ENCODE peak calls at places on chromosomes 13 and 19, in four cellular contexts. One of them, this sample, is unnamed.
A peak's percentile ranks its signal among the peaks of the same experiment; 100 is the strongest.

GRCh38 chr13:27961227-27962085 is 7.7 kb downstream of the CDX2 start:
- DNase-seq in GF-D8: no peak
- DNase-seq in lung microvascular endothelial cell: no peak
- DNase-seq in activated CD4-positive, alpha-beta T cell treated with anti-CD3 and anti-CD28 coated beads for 48 hours: no peak
- DNase-seq in this sample: no peak

GRCh38 chr13:105719861-105720260 is 815.6 kb downstream of the EFNB2 start:
- DNase-seq in activated CD4-positive, alpha-beta T cell treated with anti-CD3 and anti-CD28 coated beads for 48 hours: no peak
- DNase-seq in GF-D8: no peak
- DNase-seq in lung microvascular endothelial cell: no peak
- DNase-seq in this sample: no peak

GRCh38 chr19:31392514-31392913 is 43.3 kb upstream of the TSHZ3 start:
- DNase-seq in activated CD4-positive, alpha-beta T cell treated with anti-CD3 and anti-CD28 coated beads for 48 hours: no peak
- DNase-seq in lung microvascular endothelial cell: no peak
- DNase-seq in GF-D8: no peak
- DNase-seq in this sample: no peak

GRCh38 chr19:41588497-41589209 is 12.7 kb downstream of the CEACAM21 start:
- DNase-seq in activated CD4-positive, alpha-beta T cell treated with anti-CD3 and anti-CD28 coated beads for 48 hours: peak; percentile 50
- DNase-seq in lung microvascular endothelial cell: peak; percentile 53
- DNase-seq in GF-D8: no peak
- DNase-seq in this sample: no peak

GRCh38 chr13:112057736-112058518 is 9.0 kb upstream of the SOX1 start:
- DNase-seq in GF-D8: no peak
- DNase-seq in activated CD4-positive, alpha-beta T cell treated with anti-CD3 and anti-CD28 coated beads for 48 hours: no peak
- DNase-seq in lung microvascular endothelial cell: peak; percentile 76
- DNase-seq in this sample: no peak

GRCh38 chr13:31168736-31169135 is 7.0 kb upstream of the HSPH1 start:
- DNase-seq in GF-D8: no peak
- DNase-seq in lung microvascular endothelial cell: no peak
- DNase-seq in activated CD4-positive, alpha-beta T cell treated with anti-CD3 and anti-CD28 coated beads for 48 hours: no peak
- DNase-seq in this sample: no peak

GRCh38 chr13:77810430-77810829 is 108.2 kb downstream of the EDNRB start:
- DNase-seq in lung microvascular endothelial cell: peak; percentile 64
- DNase-seq in activated CD4-positive, alpha-beta T cell treated with anti-CD3 and anti-CD28 coated beads for 48 hours: no peak
- DNase-seq in GF-D8: peak; percentile 43
- DNase-seq in this sample: peak; percentile 1

GRCh38 chr19:3982701-3983541 is 2.3 kb downstream of the EEF2 start:
- DNase-seq in GF-D8: no peak
- DNase-seq in activated CD4-positive, alpha-beta T cell treated with anti-CD3 and anti-CD28 coated beads for 48 hours: peak; percentile 27
- DNase-seq in lung microvascular endothelial cell: peak; percentile 9
- DNase-seq in this sample: no peak

GRCh38 chr13:106490887-106491321 is 44.6 kb downstream of the EFNB2 start:
- DNase-seq in activated CD4-positive, alpha-beta T cell treated with anti-CD3 and anti-CD28 coated beads for 48 hours: no peak
- DNase-seq in GF-D8: no peak
- DNase-seq in lung microvascular endothelial cell: peak; percentile 46
- DNase-seq in this sample: peak; percentile 48

This sample was measured in pulmonary artery endothelial cell.